ENCODE peak calls at places on chromosomes 6 and 20, in five cellular contexts. V is fibroblast of pulmonary artery, H is psoas muscle, G is left lung, I is GM12865. T is an unnamed sample.

GRCh38 chr20:63745961-63746765 is 6.6 kb downstream of the SLC2A4RG start:
- DNase-seq in I (no peak), V (no peak), G (no peak), H (no peak), T (no peak)

GRCh38 chr20:33576432-33576883 is 85.7 kb upstream of the C20orf144 start:
- DNase-seq in V (no peak), I (no peak), G (no peak), H (no peak), T (no peak)

GRCh38 chr6:35048031-35048613 is 93.0 kb downstream of the TCP11 start:
- DNase-seq in I (no peak), H (no peak), G (peak; percentile 61), V (no peak), T (no peak)

GRCh38 chr6:144718431-144718830 is 433.3 kb downstream of the UTRN start:
- DNase-seq in I (no peak), V (no peak), G (no peak), H (no peak), T (no peak)

GRCh38 chr6:55131616-55132015 is 42.7 kb upstream of the HCRTR2 start:
- DNase-seq in V (no peak), G (no peak), H (no peak), I (no peak), T (no peak)

GRCh38 chr6:24228681-24229255 is 102.8 kb downstream of the NRSN1 start:
- DNase-seq in I (peak; percentile 52), V (peak; percentile 63), G (no peak), H (no peak), T (peak; percentile 38)

GRCh38 chr6:138001750-138002349 is 105.4 kb downstream of the PERP start:
- DNase-seq in H (peak; percentile 28), V (peak; percentile 67), I (peak; percentile 63), G (no peak), T (peak; percentile 64)

GRCh38 chr20:49854190-49854875 is 41.7 kb downstream of the SLC9A8 start:
- DNase-seq in I (no peak), H (no peak), V (no peak), G (no peak), T (no peak)

GRCh38 chr6:160270347-160270746 is 11.7 kb upstream of the SLC22A2 start:
- DNase-seq in I (no peak), G (no peak), H (no peak), V (no peak), T (no peak)

GRCh38 chr6:164129218-164129617 is 714.7 kb downstream of the QKI start:
- DNase-seq in V (no peak), G (no peak), H (no peak), I (no peak), T (no peak)

GRCh38 chr6:140956567-140957306 is 1176.0 kb upstream of the GJE1 start:
- DNase-seq in I (no peak), V (peak; percentile 6), G (no peak), H (no peak), T (peak; percentile 12)

GRCh38 chr6:10210052-10210451 is 204.8 kb downstream of the TFAP2A start:
- DNase-seq in V (peak; percentile 3), I (no peak), G (no peak), H (no peak), T (no peak)

GRCh38 chr6:27871919-27872633 is 40.1 kb downstream of the OR2B2 start:
- DNase-seq in H (peak; percentile 34), G (peak; percentile 88), I (peak; percentile 98), V (peak; percentile 99), T (peak; percentile 98)

GRCh38 chr6:13577926-13578325 is 3.5 kb downstream of the SIRT5 start:
- DNase-seq in I (no peak), G (no peak), H (no peak), V (no peak), T (no peak)

GRCh38 chr6:111849298-111849697 is 24.0 kb downstream of the FYN start:
- DNase-seq in H (no peak), V (no peak), G (no peak), I (no peak), T (no peak)

GRCh38 chr20:43032459-43032858 is 157.2 kb downstream of the PTPRT start:
- DNase-seq in G (no peak), H (no peak), V (no peak), I (no peak), T (no peak)

GRCh38 chr6:147507162-147508072 is 1.1 kb upstream of the SAMD5 start:
- DNase-seq in I (no peak), V (no peak), H (no peak), G (no peak), T (peak; percentile 19)

GRCh38 chr20:47179267-47179666 is 177.2 kb downstream of the ZMYND8 start:
- DNase-seq in H (no peak), I (no peak), V (no peak), G (no peak), T (no peak)

GRCh38 chr6:166996406-166996805 is 2.8 kb upstream of the CEP43 start:
- DNase-seq in V (peak; percentile 42), G (no peak), I (no peak), H (no peak), T (peak; percentile 36)

GRCh38 chr20:5531318-5532081 is 214.7 kb upstream of the PROKR2 start:
- DNase-seq in G (no peak), I (no peak), H (peak; percentile 38), V (peak; percentile 86), T (peak; percentile 43)

GRCh38 chr20:53707341-53708102 is 113.9 kb upstream of the ZNF217 start:
- DNase-seq in H (no peak), G (no peak), V (no peak), I (peak; percentile 67), T (peak; percentile 59)

GRCh38 chr6:168072266-168072665 is 6.7 kb downstream of the FRMD1 start:
- DNase-seq in I (no peak), H (no peak), V (no peak), G (no peak), T (no peak)

GRCh38 chr6:168072730-168073129 is 6.3 kb downstream of the FRMD1 start:
- DNase-seq in V (no peak), I (no peak), H (no peak), G (no peak), T (no peak)

GRCh38 chr6:168075787-168076202 is 3.2 kb downstream of the FRMD1 start:
- DNase-seq in V (no peak), I (no peak), H (no peak), G (no peak), T (no peak)

GRCh38 chr6:168073937-168074730 is 4.9 kb downstream of the FRMD1 start:
- DNase-seq in G (no peak), V (no peak), I (no peak), H (no peak), T (no peak)

GRCh38 chr6:168075216-168075615 is 3.8 kb downstream of the FRMD1 start:
- DNase-seq in H (no peak), I (no peak), G (no peak), V (no peak), T (no peak)
- TF ChIP-seq CTCF in H (no peak), I (no peak), G (no peak), V (no peak), T (no peak)

GRCh38 chr6:37669887-37670437 is 27.7 kb downstream of the MDGA1 start:
- DNase-seq in I (no peak), V (no peak), G (no peak), H (no peak), T (no peak)

GRCh38 chr6:37671061-37671460 is 26.6 kb downstream of the MDGA1 start:
- DNase-seq in H (no peak), G (no peak), I (no peak), V (no peak), T (no peak)

GRCh38 chr6:37667050-37667814 is 30.5 kb downstream of the MDGA1 start:
- DNase-seq in I (no peak), G (no peak), V (no peak), H (no peak), T (no peak)

GRCh38 chr6:37668251-37668650 is 29.4 kb downstream of the MDGA1 start:
- DNase-seq in G (no peak), H (no peak), V (no peak), I (no peak), T (no peak)

DNA sequence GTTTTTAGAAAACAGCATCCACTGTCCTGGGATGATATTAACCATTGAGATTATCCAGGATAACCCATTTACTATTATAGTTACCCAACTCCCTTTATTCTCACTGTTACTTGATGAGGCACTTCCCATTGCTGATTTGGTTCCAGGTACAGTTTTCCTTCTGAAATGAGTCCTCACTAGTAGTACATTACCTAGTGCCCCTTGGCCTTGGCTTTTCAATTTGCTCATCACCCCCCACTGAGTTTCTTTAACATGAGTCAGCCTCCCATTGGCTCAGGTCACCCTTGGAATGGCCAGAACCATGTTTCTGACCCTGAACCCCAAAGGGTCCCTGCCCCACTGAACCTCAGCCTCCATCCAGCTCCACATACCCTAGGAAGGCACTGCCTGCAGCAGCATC is 28.4 kb downstream of the MDGA1 start:
- DNase-seq in I (no peak), G (no peak), V (no peak), H (no peak), T (no peak)
- H3K4me3 ChIP-seq in I (no peak overlapping the region), G (no peak overlapping the region), V (no peak overlapping the region), H (no peak overlapping the region), T (no peak overlapping the region)

DNA sequence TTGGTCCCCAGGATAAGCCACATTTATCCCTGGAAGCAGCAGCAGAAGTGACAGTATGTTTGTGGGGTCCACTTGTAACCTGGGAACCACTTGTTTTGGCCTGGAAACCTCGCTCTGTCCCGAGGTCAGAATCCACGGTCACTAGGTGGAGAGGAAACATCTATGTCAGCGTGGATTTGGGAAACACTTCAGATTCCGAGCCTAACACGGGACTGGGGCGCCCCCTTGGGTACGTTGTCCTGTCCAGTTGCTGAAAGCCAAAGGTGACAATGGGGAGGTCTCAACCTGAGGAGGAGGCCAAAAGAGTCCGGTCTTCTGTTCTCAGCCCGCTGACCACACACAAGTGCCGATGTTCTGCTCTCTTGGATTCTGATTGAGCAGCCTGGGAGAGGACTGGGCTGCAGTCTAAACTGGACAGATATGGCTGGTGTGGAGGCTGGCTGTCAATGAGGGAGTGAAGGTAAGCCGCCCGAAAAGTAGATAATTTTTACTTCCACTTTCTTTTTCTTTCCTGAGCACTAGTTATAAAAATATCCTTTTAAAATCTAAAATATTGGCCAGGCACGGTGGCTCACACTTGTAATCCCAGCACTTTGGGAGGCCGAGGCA is 4.9 kb upstream of the ZFP57 start:
- DNase-seq in V (peak; percentile 24), G (no peak), I (no peak), H (no peak), T (no peak)
- TF ChIP-seq CTCF in V (peak; percentile 32), G (no peak), I (no peak), H (no peak), T (no peak)

DNA sequence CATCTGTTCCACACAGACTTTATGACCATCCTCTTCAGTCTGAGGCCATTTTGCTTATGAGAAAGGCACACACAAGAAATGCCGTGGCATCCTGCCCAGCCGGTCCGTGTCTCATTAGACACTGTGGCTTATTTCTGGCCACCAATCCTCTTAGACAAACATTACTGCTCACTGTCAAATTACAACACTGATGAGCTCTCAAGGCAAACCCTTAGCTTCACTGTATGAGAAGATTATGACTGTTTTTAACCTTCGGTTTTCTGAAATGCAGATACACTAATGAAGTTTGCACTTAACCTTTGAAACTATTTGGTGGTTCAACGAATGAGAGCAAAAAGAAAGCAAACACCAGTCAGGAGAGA is 50.5 kb upstream of the DST start:
- DNase-seq in H (peak; percentile 90), G (peak; percentile 60), I (no peak), V (peak; percentile 89), T (peak; percentile 90)
- H3K4me3 ChIP-seq in H (peak overlapping the region; percentile 63), G (peak overlapping the region; percentile 27), I (no peak overlapping the region), V (peak overlapping the region; percentile 65), T (no peak overlapping the region)